ENCODE peak calls at places on chromosome 9, in four cellular contexts. One of them, this sample, is unnamed.

GRCh38 chr9:119500072-119500771 is 131.0 kb upstream of the BRINP1 start:
- DNase-seq in astrocyte of the spinal cord: no peak
- DNase-seq in fibroblast of mammary gland: no peak
- DNase-seq in HFF-Myc: no peak
- DNase-seq in this sample: no peak

GRCh38 chr9:95511952-95512750 is 4.6 kb downstream of the PTCH1 start:
- DNase-seq in HFF-Myc: no peak
- DNase-seq in astrocyte of the spinal cord: peak
- DNase-seq in fibroblast of mammary gland: no peak
- DNase-seq in this sample: peak

GRCh38 chr9:86549920-86550319 is 195.7 kb upstream of the TUT7 start:
- DNase-seq in HFF-Myc: no peak
- DNase-seq in astrocyte of the spinal cord: no peak
- DNase-seq in fibroblast of mammary gland: peak
- DNase-seq in this sample: peak

GRCh38 chr9:114735732-114736131 is 53.7 kb upstream of the TEX48 start:
- DNase-seq in HFF-Myc: no peak
- DNase-seq in fibroblast of mammary gland: peak
- DNase-seq in astrocyte of the spinal cord: no peak
- DNase-seq in this sample: peak

GRCh38 chr9:35826071-35826701 is 2.3 kb downstream of the FAM221B start:
- DNase-seq in HFF-Myc: no peak
- DNase-seq in astrocyte of the spinal cord: peak
- DNase-seq in fibroblast of mammary gland: peak
- DNase-seq in this sample: peak

GRCh38 chr9:121601234-121601633 is 50.2 kb upstream of the DAB2IP start:
- DNase-seq in astrocyte of the spinal cord: no peak
- DNase-seq in HFF-Myc: no peak
- DNase-seq in fibroblast of mammary gland: peak
- DNase-seq in this sample: peak

GRCh38 chr9:129027685-129028191 is 393 bp downstream of the SH3GLB2 start:
- DNase-seq in HFF-Myc: no peak
- DNase-seq in fibroblast of mammary gland: no peak
- DNase-seq in astrocyte of the spinal cord: no peak
- DNase-seq in this sample: peak

GRCh38 chr9:530681-531080 is 310.8 kb upstream of the DMRT1 start:
- DNase-seq in astrocyte of the spinal cord: peak
- DNase-seq in fibroblast of mammary gland: peak
- DNase-seq in HFF-Myc: no peak
- DNase-seq in this sample: peak

GRCh38 chr9:19026375-19026774 is 6.6 kb downstream of the SAXO1 start:
- DNase-seq in HFF-Myc: no peak
- DNase-seq in astrocyte of the spinal cord: no peak
- DNase-seq in fibroblast of mammary gland: no peak
- DNase-seq in this sample: no peak

GRCh38 chr9:32334112-32334511 is 50.3 kb upstream of the ACO1 start:
- DNase-seq in HFF-Myc: no peak
- DNase-seq in astrocyte of the spinal cord: no peak
- DNase-seq in fibroblast of mammary gland: no peak
- DNase-seq in this sample: no peak

GRCh38 chr9:136531904-136532798 is 13.7 kb downstream of the NOTCH1 start:
- DNase-seq in astrocyte of the spinal cord: no peak
- DNase-seq in fibroblast of mammary gland: no peak
- DNase-seq in HFF-Myc: no peak
- DNase-seq in this sample: no peak

GRCh38 chr9:135349963-135350360 is 129.6 kb upstream of the PPP1R26 start:
- DNase-seq in fibroblast of mammary gland: no peak
- DNase-seq in astrocyte of the spinal cord: no peak
- DNase-seq in HFF-Myc: no peak
- DNase-seq in this sample: no peak

GRCh38 chr9:13896922-13897835 is 416.8 kb downstream of the NFIB start:
- DNase-seq in fibroblast of mammary gland: no peak
- DNase-seq in astrocyte of the spinal cord: no peak
- DNase-seq in HFF-Myc: no peak
- DNase-seq in this sample: no peak

GRCh38 chr9:72322259-72322658 is 42.7 kb downstream of the ZFAND5 start:
- DNase-seq in fibroblast of mammary gland: no peak
- DNase-seq in HFF-Myc: no peak
- DNase-seq in astrocyte of the spinal cord: no peak
- DNase-seq in this sample: peak

GRCh38 chr9:119003218-119003617 is 366.0 kb downstream of the BRINP1 start:
- DNase-seq in astrocyte of the spinal cord: peak
- DNase-seq in HFF-Myc: no peak
- DNase-seq in fibroblast of mammary gland: peak
- DNase-seq in this sample: peak

GRCh38 chr9:101443358-101443757 is 7.8 kb upstream of the ALDOB start:
- DNase-seq in fibroblast of mammary gland: no peak
- DNase-seq in HFF-Myc: no peak
- DNase-seq in astrocyte of the spinal cord: no peak
- DNase-seq in this sample: no peak

GRCh38 chr9:94911986-94912635 is 185.6 kb downstream of the AOPEP start:
- DNase-seq in HFF-Myc: no peak
- DNase-seq in astrocyte of the spinal cord: no peak
- DNase-seq in fibroblast of mammary gland: no peak
- DNase-seq in this sample: no peak

GRCh38 chr9:4828776-4829175 is 36.0 kb downstream of the RCL1 start:
- DNase-seq in fibroblast of mammary gland: peak
- DNase-seq in astrocyte of the spinal cord: peak
- DNase-seq in HFF-Myc: no peak
- DNase-seq in this sample: peak

GRCh38 chr9:96856363-96857286 is 2.3 kb upstream of the ZNF782 start:
- DNase-seq in HFF-Myc: no peak
- DNase-seq in fibroblast of mammary gland: peak
- DNase-seq in astrocyte of the spinal cord: peak
- DNase-seq in this sample: peak

GRCh38 chr9:19232830-19233194 is 2.3 kb downstream of the DENND4C start:
- DNase-seq in fibroblast of mammary gland: peak
- DNase-seq in astrocyte of the spinal cord: peak
- DNase-seq in HFF-Myc: no peak
- DNase-seq in this sample: peak

GRCh38 chr9:137433349-137433915 is 7.7 kb downstream of the ENTPD8 start:
- DNase-seq in HFF-Myc: no peak
- DNase-seq in astrocyte of the spinal cord: no peak
- DNase-seq in fibroblast of mammary gland: no peak
- DNase-seq in this sample: no peak

GRCh38 chr9:94805585-94805984 is 79.1 kb downstream of the AOPEP start:
- DNase-seq in astrocyte of the spinal cord: peak
- DNase-seq in HFF-Myc: peak
- DNase-seq in fibroblast of mammary gland: peak
- DNase-seq in this sample: peak

GRCh38 chr9:5876711-5877110 is 14.0 kb upstream of the MLANA start:
- DNase-seq in astrocyte of the spinal cord: no peak
- DNase-seq in fibroblast of mammary gland: no peak
- DNase-seq in HFF-Myc: no peak
- DNase-seq in this sample: no peak

GRCh38 chr9:112411626-112412027 is 31.7 kb downstream of the HSDL2 start:
- DNase-seq in HFF-Myc: no peak
- DNase-seq in fibroblast of mammary gland: no peak
- DNase-seq in astrocyte of the spinal cord: no peak
- DNase-seq in this sample: peak

GRCh38 chr9:2620876-2621677 is 510 bp upstream of the VLDLR start:
- DNase-seq in astrocyte of the spinal cord: peak
- DNase-seq in fibroblast of mammary gland: peak
- DNase-seq in HFF-Myc: peak
- DNase-seq in this sample: peak

GRCh38 chr9:69180670-69181069 is 6.6 kb downstream of the TJP2 start:
- DNase-seq in fibroblast of mammary gland: peak
- DNase-seq in HFF-Myc: peak
- DNase-seq in astrocyte of the spinal cord: peak
- DNase-seq in this sample: peak

GRCh38 chr9:129178983-129179382 is 922 bp upstream of the IER5L start:
- DNase-seq in fibroblast of mammary gland: no peak
- DNase-seq in HFF-Myc: no peak
- DNase-seq in astrocyte of the spinal cord: no peak
- DNase-seq in this sample: no peak

GRCh38 chr9:115456515-115456914 is 338.6 kb upstream of the TNC start:
- DNase-seq in fibroblast of mammary gland: peak
- DNase-seq in HFF-Myc: no peak
- DNase-seq in astrocyte of the spinal cord: no peak
- DNase-seq in this sample: peak

GRCh38 chr9:97593960-97594359 is 39.2 kb downstream of the TSTD2 start:
- DNase-seq in fibroblast of mammary gland: no peak
- DNase-seq in HFF-Myc: no peak
- DNase-seq in astrocyte of the spinal cord: no peak
- DNase-seq in this sample: no peak

GRCh38 chr9:86614871-86615849 is 260.9 kb upstream of the TUT7 start:
- DNase-seq in astrocyte of the spinal cord: no peak
- DNase-seq in fibroblast of mammary gland: peak
- DNase-seq in HFF-Myc: no peak
- DNase-seq in this sample: peak

GRCh38 chr9:128781186-128782070 is 5.6 kb upstream of the TBC1D13 start:
- DNase-seq in HFF-Myc: no peak
- DNase-seq in fibroblast of mammary gland: no peak
- DNase-seq in astrocyte of the spinal cord: no peak
- DNase-seq in this sample: no peak

GRCh38 chr9:110069326-110070248 is 138.4 kb downstream of the C9orf152 start:
- DNase-seq in HFF-Myc: peak
- DNase-seq in fibroblast of mammary gland: peak
- DNase-seq in astrocyte of the spinal cord: peak
- DNase-seq in this sample: peak

GRCh38 chr9:69834056-69834455 is 13.4 kb downstream of the CFAP95 start:
- DNase-seq in fibroblast of mammary gland: no peak
- DNase-seq in astrocyte of the spinal cord: no peak
- DNase-seq in HFF-Myc: no peak
- DNase-seq in this sample: no peak

DNA sequence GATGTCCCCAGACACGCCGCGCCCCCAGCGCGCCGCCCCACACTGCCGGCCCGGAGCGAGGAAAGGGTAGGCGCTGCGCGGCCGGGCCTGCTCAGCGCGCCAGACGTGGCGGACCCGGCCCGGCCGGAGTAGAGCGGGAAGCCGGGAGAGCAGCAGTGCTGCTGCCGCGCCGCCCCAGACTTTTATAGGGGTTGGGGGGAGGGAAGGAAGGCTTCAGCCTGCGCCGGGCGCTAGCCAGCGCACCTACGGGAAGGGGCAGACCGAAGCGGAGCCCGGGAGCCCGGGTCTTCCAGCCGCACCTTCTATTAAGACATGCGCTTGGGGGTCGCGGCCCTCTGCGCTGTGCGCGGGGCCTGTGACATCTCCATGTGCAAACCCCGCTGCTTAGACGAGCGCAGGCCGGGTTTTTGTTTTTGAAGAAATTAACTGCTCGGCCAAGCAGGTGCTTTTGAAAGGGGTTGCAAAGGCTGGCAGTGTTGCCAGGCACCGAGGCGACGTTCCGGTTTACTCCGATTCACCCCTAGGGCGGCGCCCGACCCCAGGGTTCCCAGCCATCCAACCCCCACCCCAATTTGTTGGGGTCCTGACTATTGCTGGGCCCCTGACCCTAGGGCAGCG is 361 bp upstream of the PAX5 start:
- DNase-seq in fibroblast of mammary gland: no peak
- DNase-seq in astrocyte of the spinal cord: no peak
- DNase-seq in HFF-Myc: no peak
- DNase-seq in this sample: no peak
- H3K4me3 ChIP-seq in fibroblast of mammary gland: no peak
- H3K4me3 ChIP-seq in astrocyte of the spinal cord: no peak
- H3K4me3 ChIP-seq in HFF-Myc: no peak
- H3K4me3 ChIP-seq in this sample: no peak

DNA sequence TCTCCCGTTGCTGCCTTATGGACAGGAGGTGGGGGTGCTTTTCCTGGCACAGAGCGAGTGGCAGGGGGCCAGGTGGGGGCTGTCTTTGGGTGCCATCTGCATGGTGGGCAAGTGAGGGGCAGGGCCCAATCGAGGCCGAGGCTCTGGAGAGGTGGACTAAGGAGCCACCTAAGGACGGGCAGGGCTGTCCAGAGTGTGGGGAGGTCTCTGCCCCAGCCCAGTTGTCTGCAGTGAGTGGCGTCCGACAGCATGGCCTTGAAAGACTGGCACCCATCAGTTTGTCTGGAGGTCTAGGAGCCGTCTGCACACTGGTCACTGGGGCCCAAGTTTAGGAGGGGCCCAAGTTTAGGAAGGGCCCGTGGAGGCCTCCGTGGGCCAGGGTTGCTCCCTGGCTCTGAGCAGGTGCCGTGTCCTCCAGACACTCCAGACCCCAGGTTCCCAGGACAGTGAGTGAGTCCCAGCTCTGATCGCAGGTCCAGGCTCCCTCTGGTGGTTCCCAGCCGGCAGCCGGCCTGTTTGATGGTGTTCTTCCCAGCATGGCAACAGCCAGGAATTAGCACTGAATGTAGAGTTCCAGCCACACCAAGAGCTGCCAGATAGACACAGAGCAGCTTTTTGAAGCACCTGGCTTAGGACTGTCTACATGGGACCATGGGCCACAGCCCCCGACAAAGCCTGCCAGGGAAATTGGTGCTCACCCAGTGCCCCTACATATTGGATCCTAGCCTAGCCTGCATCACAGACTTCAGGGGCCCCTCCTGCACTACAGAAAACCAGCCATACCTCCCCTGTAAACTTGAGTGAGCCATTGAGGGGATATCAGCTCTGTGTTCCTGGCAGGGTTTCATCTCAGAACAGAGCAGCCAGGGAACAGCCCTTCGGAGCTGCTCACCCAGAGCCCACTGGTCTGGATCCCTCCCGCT is 120.9 kb downstream of the WNK2 start:
- DNase-seq in HFF-Myc: peak
- DNase-seq in astrocyte of the spinal cord: peak
- DNase-seq in fibroblast of mammary gland: peak
- DNase-seq in this sample: peak
- TF ChIP-seq CTCF in HFF-Myc: peak
- TF ChIP-seq CTCF in astrocyte of the spinal cord: peak
- TF ChIP-seq CTCF in fibroblast of mammary gland: peak
- TF ChIP-seq CTCF in this sample: peak

GRCh38 chr9:92140754-92141143 is 25.5 kb upstream of the SPTLC1 start:
- DNase-seq in HFF-Myc: no peak
- DNase-seq in fibroblast of mammary gland: no peak
- DNase-seq in astrocyte of the spinal cord: no peak
- DNase-seq in this sample: no peak
- H3K4me3 ChIP-seq in HFF-Myc: peak
- H3K4me3 ChIP-seq in fibroblast of mammary gland: peak
- H3K4me3 ChIP-seq in astrocyte of the spinal cord: peak
- H3K4me3 ChIP-seq in this sample: peak

GRCh38 chr9:108776920-108777650 is 78.7 kb downstream of the ACTL7B start:
- DNase-seq in astrocyte of the spinal cord: peak
- DNase-seq in fibroblast of mammary gland: peak
- DNase-seq in HFF-Myc: no peak
- DNase-seq in this sample: peak
- TF ChIP-seq CTCF in astrocyte of the spinal cord: peak
- TF ChIP-seq CTCF in fibroblast of mammary gland: peak
- TF ChIP-seq CTCF in HFF-Myc: peak
- TF ChIP-seq CTCF in this sample: peak

GRCh38 chr9:130837644-130838043 is 2.6 kb downstream of the ABL1 start:
- DNase-seq in astrocyte of the spinal cord: no peak
- DNase-seq in HFF-Myc: no peak
- DNase-seq in fibroblast of mammary gland: no peak
- DNase-seq in this sample: no peak

GRCh38 chr9:130834371-130835311 is at the start of gene ABL1:
- DNase-seq in fibroblast of mammary gland: peak
- DNase-seq in astrocyte of the spinal cord: peak
- DNase-seq in HFF-Myc: no peak
- DNase-seq in this sample: peak

GRCh38 chr9:130839237-130840111 is 4.4 kb downstream of the ABL1 start:
- DNase-seq in fibroblast of mammary gland: no peak
- DNase-seq in HFF-Myc: no peak
- DNase-seq in astrocyte of the spinal cord: no peak
- DNase-seq in this sample: no peak

GRCh38 chr9:130835441-130836298 is 616 bp downstream of the ABL1 start:
- DNase-seq in HFF-Myc: no peak
- DNase-seq in fibroblast of mammary gland: peak
- DNase-seq in astrocyte of the spinal cord: peak
- DNase-seq in this sample: peak

GRCh38 chr9:130837002-130837511 is 2.0 kb downstream of the ABL1 start:
- DNase-seq in astrocyte of the spinal cord: peak
- DNase-seq in HFF-Myc: no peak
- DNase-seq in fibroblast of mammary gland: peak
- DNase-seq in this sample: peak
- H3K4me3 ChIP-seq in astrocyte of the spinal cord: peak
- H3K4me3 ChIP-seq in HFF-Myc: peak
- H3K4me3 ChIP-seq in fibroblast of mammary gland: peak
- H3K4me3 ChIP-seq in this sample: peak

This sample was measured in AG10803.